ENCODE peak calls at places on chromosomes 3 and 15, in six cellular contexts. F, Y, D, K, N and P are unnamed samples.
A peak's percentile ranks its signal among the peaks of the same experiment; 100 is the strongest.

GRCh38 chr3:129389572-129389937 is 38.9 kb downstream of the EFCAB12 start:
- DNase-seq in F (no peak), Y (no peak), D (no peak), K (no peak), N (no peak), P (no peak)

GRCh38 chr15:33068531-33068990 is 126.0 kb downstream of the FMN1 start:
- DNase-seq in F (peak; percentile 71), Y (peak; percentile 70), D (peak; percentile 86), K (peak; percentile 23), N (no peak), P (peak; percentile 50)

GRCh38 chr3:112931737-112932521 is 43.0 kb downstream of the CD200R1 start:
- DNase-seq in F (no peak), Y (no peak), D (no peak), K (no peak), N (no peak), P (no peak)

GRCh38 chr3:126021702-126022101 is 52.7 kb downstream of the ROPN1B start:
- DNase-seq in F (no peak), Y (no peak), D (no peak), K (no peak), N (no peak), P (no peak)

GRCh38 chr3:55558316-55558715 is 71.2 kb upstream of the WNT5A start:
- DNase-seq in F (no peak), Y (no peak), D (no peak), K (peak; percentile 68), N (no peak), P (peak; percentile 7)

GRCh38 chr3:46861996-46862688 is 1.1 kb downstream of the MYL3 start:
- DNase-seq in F (no peak), Y (peak; percentile 41), D (no peak), K (no peak), N (no peak), P (no peak)

GRCh38 chr15:50546566-50546965 is at the start of gene USP50:
- DNase-seq in F (no peak), Y (no peak), D (no peak), K (no peak), N (no peak), P (no peak)

GRCh38 chr3:158768361-158768787 is 33.5 kb upstream of the MFSD1 start:
- DNase-seq in F (no peak), Y (peak; percentile 84), D (peak; percentile 51), K (peak; percentile 74), N (no peak), P (peak; percentile 73)

GRCh38 chr3:21715662-21716061 is 35.3 kb downstream of the ZNF385D start:
- DNase-seq in F (no peak), Y (no peak), D (no peak), K (no peak), N (no peak), P (no peak)

GRCh38 chr3:190346541-190346940 is 24.3 kb upstream of the CLDN1 start:
- DNase-seq in F (no peak), Y (no peak), D (no peak), K (peak; percentile 22), N (no peak), P (no peak)

GRCh38 chr15:41989573-41990242 is 17.4 kb upstream of the EHD4 start:
- DNase-seq in F (peak; percentile 64), Y (peak; percentile 99), D (peak; percentile 53), K (peak; percentile 21), N (peak; percentile 90), P (peak; percentile 87)

GRCh38 chr3:141243295-141243707 is 11.7 kb downstream of the PXYLP1 start:
- DNase-seq in F (no peak), Y (peak; percentile 36), D (no peak), K (peak; percentile 60), N (no peak), P (peak; percentile 8)

GRCh38 chr15:93424131-93424530 is 335.1 kb upstream of the RGMA start:
- DNase-seq in F (no peak), Y (no peak), D (no peak), K (no peak), N (no peak), P (no peak)

GRCh38 chr3:63089007-63089406 is 189.1 kb upstream of the SYNPR start:
- DNase-seq in F (no peak), Y (no peak), D (no peak), K (no peak), N (no peak), P (no peak)

GRCh38 chr3:69999191-70000027 is at the start of gene SAMMSON:
- DNase-seq in F (no peak), Y (peak; percentile 50), D (no peak), K (peak; percentile 65), N (no peak), P (no peak)

GRCh38 chr3:4595709-4596108 is 102.6 kb downstream of the ITPR1 start:
- DNase-seq in F (no peak), Y (no peak), D (no peak), K (no peak), N (no peak), P (no peak)

GRCh38 chr3:128775241-128775640 is 49.3 kb downstream of the RAB7A start:
- DNase-seq in F (no peak), Y (no peak), D (no peak), K (no peak), N (no peak), P (no peak)

GRCh38 chr3:46981932-46982471 is 2.5 kb downstream of the NBEAL2 start:
- DNase-seq in F (no peak), Y (peak; percentile 83), D (no peak), K (no peak), N (no peak), P (no peak)

GRCh38 chr3:72152551-72153476 is 367.9 kb upstream of the PROK2 start:
- DNase-seq in F (no peak), Y (no peak), D (peak; percentile 2), K (peak; percentile 72), N (no peak), P (peak; percentile 79)

GRCh38 chr15:75821946-75822345 is 21.3 kb upstream of the UBE2Q2 start:
- DNase-seq in F (no peak), Y (no peak), D (peak; percentile 32), K (no peak), N (no peak), P (no peak)

GRCh38 chr3:133701435-133702358 is 40.0 kb upstream of the TOPBP1 start:
- DNase-seq in F (no peak), Y (peak; percentile 17), D (no peak), K (no peak), N (no peak), P (no peak)

GRCh38 chr15:52082197-52083036 is 30.2 kb downstream of the BCL2L10 start:
- DNase-seq in F (peak; percentile 81), Y (no peak), D (no peak), K (peak; percentile 82), N (no peak), P (no peak)

GRCh38 chr3:58234516-58234931 is 3.1 kb upstream of the ABHD6 start:
- DNase-seq in F (no peak), Y (no peak), D (peak; percentile 61), K (peak; percentile 21), N (no peak), P (peak; percentile 60)

GRCh38 chr3:50652709-50653108 is 22.0 kb upstream of the DOCK3 start:
- DNase-seq in F (no peak), Y (peak; percentile 89), D (peak; percentile 36), K (no peak), N (peak; percentile 69), P (no peak)

GRCh38 chr3:183560607-183561006 is 5.1 kb upstream of the KLHL6 start:
- DNase-seq in F (peak; percentile 89), Y (peak; percentile 72), D (peak; percentile 36), K (no peak), N (peak; percentile 84), P (no peak)

GRCh38 chr3:58404396-58404795 is 29.2 kb downstream of the PDHB start:
- DNase-seq in F (no peak), Y (no peak), D (peak; percentile 71), K (peak; percentile 90), N (no peak), P (peak; percentile 65)

GRCh38 chr3:77466562-77466961 is 426.7 kb downstream of the ROBO2 start:
- DNase-seq in F (no peak), Y (no peak), D (no peak), K (no peak), N (no peak), P (no peak)

GRCh38 chr3:119227064-119227850 is 13.4 kb downstream of the B4GALT4 start:
- DNase-seq in F (no peak), Y (no peak), D (no peak), K (no peak), N (no peak), P (peak; percentile 24)

GRCh38 chr3:157856078-157856939 is 249.9 kb downstream of the SHOX2 start:
- DNase-seq in F (no peak), Y (no peak), D (peak; percentile 56), K (no peak), N (no peak), P (no peak)

DNA sequence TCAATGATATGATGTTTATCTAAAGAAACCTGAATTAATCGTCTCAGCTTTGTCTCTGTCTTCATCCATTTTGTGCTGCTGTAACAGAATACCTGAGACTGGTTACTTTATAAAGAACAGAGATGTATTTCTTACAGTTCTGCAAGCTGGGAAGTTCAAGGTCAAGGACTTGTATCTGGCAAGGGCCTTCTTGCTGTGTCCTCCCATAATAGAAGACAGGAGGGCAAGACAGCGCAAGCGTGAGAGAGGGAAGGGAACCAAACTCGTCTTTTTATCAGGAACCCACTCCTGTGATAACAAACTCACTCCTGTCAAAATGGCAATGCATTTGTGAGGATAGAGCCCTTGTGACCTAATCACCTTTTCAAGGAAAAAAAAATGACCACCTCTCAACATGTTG is 131.5 kb downstream of the GHSR start:
- DNase-seq in F (no peak), Y (no peak), D (no peak), K (no peak), N (no peak), P (no peak)
- H3K4me1 ChIP-seq in F (peaks cover 31% of the 10 kb centered on the region), Y (no peaks in the 10 kb centered on the region), D (peaks cover 61% of the 10 kb centered on the region), K (peaks cover 33% of the 10 kb centered on the region), N (no peaks in the 10 kb centered on the region), P (peaks cover 61% of the 10 kb centered on the region)

GRCh38 chr3:49009391-49009790 is 2.2 kb downstream of the WDR6 start:
- DNase-seq in F (no peak), Y (no peak), D (no peak), K (no peak), N (no peak), P (no peak)
- H3K4me3 ChIP-seq in F (no peak overlapping the region), Y (no peak overlapping the region), D (no peak overlapping the region), K (no peak overlapping the region), N (no peak overlapping the region), P (no peak overlapping the region)

GRCh38 chr15:72786244-72786641 is 2.7 kb upstream of the ADPGK start:
- DNase-seq in F (no peak), Y (no peak), D (no peak), K (no peak), N (no peak), P (no peak)
- H3K9ac ChIP-seq in F (no peak overlapping the region), Y (no peak overlapping the region), D (no peak overlapping the region), K (no peak overlapping the region), N (no peak overlapping the region), P (no peak overlapping the region)

DNA sequence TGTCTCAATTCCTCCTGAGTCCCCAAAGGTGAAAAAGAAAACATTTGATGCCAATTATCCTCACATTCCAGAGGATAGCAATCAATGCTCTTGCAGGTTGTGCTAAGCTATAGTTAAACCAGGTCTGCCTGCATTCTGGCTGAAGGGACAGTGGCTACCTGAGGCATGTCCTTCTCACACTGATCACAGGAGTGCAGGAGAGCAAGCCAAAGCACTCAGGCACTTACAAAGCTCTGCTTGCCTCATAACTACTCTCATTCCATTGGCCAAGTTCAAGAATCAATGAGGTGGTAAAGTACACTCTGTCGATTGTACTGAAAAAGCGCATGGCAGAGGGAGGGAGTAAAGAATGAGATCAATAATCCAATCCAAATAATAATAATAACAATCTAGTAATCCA is 342.0 kb upstream of the PPP2R3A start:
- DNase-seq in F (no peak), Y (peak; percentile 47), D (no peak), K (no peak), N (no peak), P (no peak)
- H3K4me1 ChIP-seq in F (no peaks in the 10 kb centered on the region), Y (peaks cover 7% of the 10 kb centered on the region), D (no peaks in the 10 kb centered on the region), K (no peaks in the 10 kb centered on the region), N (no peaks in the 10 kb centered on the region), P (no peaks in the 10 kb centered on the region)

GRCh38 chr15:96344120-96344705 is 13.7 kb downstream of the NR2F2 start:
- DNase-seq in F (no peak), Y (no peak), D (no peak), K (no peak), N (no peak), P (no peak)
- H3K4me3 ChIP-seq in F (no peak overlapping the region), Y (peak overlapping the region; percentile 75), D (no peak overlapping the region), K (peak overlapping the region; percentile 55), N (no peak overlapping the region), P (peak overlapping the region; percentile 85)